ENCODE peak calls at places on chromosomes 2 and 18, in seven cellular contexts. H, M, K, D, G, Z and R are unnamed samples.

GRCh38 chr2:30026091-30027055 is 105.0 kb upstream of the ALK start:
- DNase-seq in K (no peak), Z (peak), H (no peak), D (no peak), G (peak), M (peak), R (peak)

GRCh38 chr2:41965886-41966285 is 81.9 kb upstream of the PKDCC start:
- DNase-seq in H (no peak), M (no peak), K (no peak), G (no peak), Z (no peak), D (no peak), R (no peak)

GRCh38 chr2:234425923-234426603 is 70.8 kb downstream of the ARL4C start:
- DNase-seq in G (no peak), M (no peak), D (no peak), Z (no peak), H (no peak), K (no peak), R (no peak)

GRCh38 chr2:26086155-26086634 is 52.3 kb downstream of the RAB10 start:
- DNase-seq in Z (no peak), H (no peak), D (no peak), M (no peak), G (no peak), K (no peak), R (no peak)

GRCh38 chr2:101113441-101114267 is 37.5 kb downstream of the TBC1D8 start:
- DNase-seq in H (peak), D (no peak), Z (no peak), K (no peak), M (no peak), G (no peak), R (peak)

GRCh38 chr2:174590928-174591648 is 6.5 kb downstream of the WIPF1 start:
- DNase-seq in M (no peak), D (no peak), H (no peak), K (no peak), G (no peak), Z (no peak), R (no peak)

GRCh38 chr2:29154610-29155009 is 39.4 kb downstream of the CLIP4 start:
- DNase-seq in M (no peak), H (no peak), G (no peak), D (no peak), K (no peak), Z (no peak), R (no peak)

GRCh38 chr2:144780983-144781382 is 261.1 kb upstream of the ZEB2 start:
- DNase-seq in G (no peak), K (no peak), D (no peak), Z (no peak), H (no peak), M (no peak), R (no peak)

GRCh38 chr2:1823187-1824169 is 79.2 kb upstream of the PXDN start:
- DNase-seq in H (no peak), M (no peak), G (no peak), K (no peak), D (no peak), Z (no peak), R (peak)

GRCh38 chr2:23388292-23388691 is 3.3 kb downstream of the KLHL29 start:
- DNase-seq in G (no peak), D (no peak), M (no peak), K (no peak), Z (no peak), H (no peak), R (no peak)

GRCh38 chr18:59719533-59720325 is 22.5 kb upstream of the CCBE1 start:
- DNase-seq in K (no peak), M (no peak), G (no peak), H (no peak), D (no peak), Z (no peak), R (no peak)

GRCh38 chr2:26608557-26608956 is 32.6 kb downstream of the CIB4 start:
- DNase-seq in Z (no peak), G (no peak), H (no peak), D (no peak), M (no peak), K (peak), R (no peak)

GRCh38 chr2:154189963-154190362 is 318.2 kb downstream of the GALNT13 start:
- DNase-seq in M (no peak), Z (no peak), G (no peak), D (no peak), K (no peak), H (no peak), R (no peak)

GRCh38 chr2:36322108-36322507 is 33.5 kb upstream of the CRIM1 start:
- DNase-seq in G (peak), M (no peak), D (no peak), H (no peak), Z (no peak), K (no peak), R (peak)

GRCh38 chr18:76524900-76525698 is 30.1 kb upstream of the ZNF516 start:
- DNase-seq in K (no peak), D (no peak), Z (no peak), M (no peak), H (peak), G (peak), R (no peak)

GRCh38 chr2:16665746-16666452 is at the start of gene CYRIA:
- DNase-seq in H (no peak), K (peak), M (peak), D (peak), Z (peak), G (peak), R (peak)

GRCh38 chr2:114442545-114442944 is at the start of gene DPP10:
- DNase-seq in H (no peak), Z (no peak), K (no peak), D (no peak), G (no peak), M (no peak), R (peak)

GRCh38 chr2:34738691-34739090 is 1139.6 kb upstream of the FAM98A start:
- DNase-seq in K (no peak), G (no peak), M (no peak), D (no peak), Z (no peak), H (no peak), R (peak)

GRCh38 chr18:78612318-78612717 is 367.3 kb upstream of the SALL3 start:
- DNase-seq in Z (no peak), K (no peak), D (no peak), H (no peak), M (no peak), G (no peak), R (peak)

GRCh38 chr2:151771599-151772358 is 37.5 kb upstream of the NEB start:
- DNase-seq in M (peak), D (no peak), Z (no peak), H (no peak), G (no peak), K (no peak), R (no peak)

GRCh38 chr2:15730545-15731212 is 139.0 kb downstream of the DDX1 start:
- DNase-seq in D (no peak), K (peak), H (peak), G (no peak), M (peak), Z (peak), R (no peak)